ENCODE peak calls at places on chromosomes 5 and 9, in nine cellular contexts. One of them, this sample, is unnamed.

GRCh38 chr5:137599479-137599878 is 100.4 kb upstream of the SPOCK1 start:
- DNase-seq in IMR-90: no peak
- DNase-seq in GM23338: no peak
- DNase-seq in endodermal cell: no peak
- DNase-seq in dorsolateral prefrontal cortex: no peak
- DNase-seq in sigmoid colon: no peak
- DNase-seq in lung: no peak
- DNase-seq in cardiac muscle cell: no peak
- DNase-seq in heart right ventricle: no peak
- DNase-seq in this sample: no peak

GRCh38 chr9:87372401-87372851 is 125.2 kb upstream of the DAPK1 start:
- DNase-seq in IMR-90: no peak
- DNase-seq in GM23338: no peak
- DNase-seq in endodermal cell: no peak
- DNase-seq in dorsolateral prefrontal cortex: no peak
- DNase-seq in sigmoid colon: no peak
- DNase-seq in lung: no peak
- DNase-seq in cardiac muscle cell: no peak
- DNase-seq in heart right ventricle: no peak
- DNase-seq in this sample: no peak

GRCh38 chr9:91865041-91865440 is 85.0 kb downstream of the ROR2 start:
- DNase-seq in IMR-90: no peak
- DNase-seq in GM23338: no peak
- DNase-seq in endodermal cell: peak; percentile 29
- DNase-seq in dorsolateral prefrontal cortex: no peak
- DNase-seq in sigmoid colon: peak; percentile 75
- DNase-seq in lung: no peak
- DNase-seq in cardiac muscle cell: no peak
- DNase-seq in heart right ventricle: no peak
- DNase-seq in this sample: no peak

GRCh38 chr5:36573441-36573840 is 33.0 kb upstream of the SLC1A3 start:
- DNase-seq in IMR-90: peak; percentile 67
- DNase-seq in GM23338: no peak
- DNase-seq in endodermal cell: no peak
- DNase-seq in dorsolateral prefrontal cortex: no peak
- DNase-seq in sigmoid colon: no peak
- DNase-seq in lung: no peak
- DNase-seq in cardiac muscle cell: peak; percentile 64
- DNase-seq in heart right ventricle: no peak
- DNase-seq in this sample: no peak

GRCh38 chr9:95498641-95499040 is 18.1 kb downstream of the PTCH1 start:
- DNase-seq in IMR-90: no peak
- DNase-seq in GM23338: no peak
- DNase-seq in endodermal cell: no peak
- DNase-seq in dorsolateral prefrontal cortex: no peak
- DNase-seq in sigmoid colon: no peak
- DNase-seq in lung: no peak
- DNase-seq in cardiac muscle cell: no peak
- DNase-seq in heart right ventricle: no peak
- DNase-seq in this sample: no peak

GRCh38 chr9:119533509-119533908 is 164.3 kb upstream of the BRINP1 start:
- DNase-seq in IMR-90: no peak
- DNase-seq in GM23338: peak; percentile 24
- DNase-seq in endodermal cell: no peak
- DNase-seq in dorsolateral prefrontal cortex: no peak
- DNase-seq in sigmoid colon: no peak
- DNase-seq in lung: no peak
- DNase-seq in cardiac muscle cell: no peak
- DNase-seq in heart right ventricle: no peak
- DNase-seq in this sample: no peak

GRCh38 chr9:130331573-130331972 is 66.0 kb downstream of the HMCN2 start:
- DNase-seq in IMR-90: peak; percentile 74
- DNase-seq in GM23338: peak; percentile 40
- DNase-seq in endodermal cell: no peak
- DNase-seq in dorsolateral prefrontal cortex: no peak
- DNase-seq in sigmoid colon: peak; percentile 96
- DNase-seq in lung: peak; percentile 37
- DNase-seq in cardiac muscle cell: peak; percentile 81
- DNase-seq in heart right ventricle: peak; percentile 77
- DNase-seq in this sample: peak; percentile 56

GRCh38 chr9:87564111-87564510 is 66.4 kb downstream of the DAPK1 start:
- DNase-seq in IMR-90: no peak
- DNase-seq in GM23338: no peak
- DNase-seq in endodermal cell: no peak
- DNase-seq in dorsolateral prefrontal cortex: no peak
- DNase-seq in sigmoid colon: no peak
- DNase-seq in lung: no peak
- DNase-seq in cardiac muscle cell: no peak
- DNase-seq in heart right ventricle: no peak
- DNase-seq in this sample: no peak

GRCh38 chr5:91365498-91365897 is 17.6 kb downstream of the ARRDC3 start:
- DNase-seq in IMR-90: no peak
- DNase-seq in GM23338: no peak
- DNase-seq in endodermal cell: no peak
- DNase-seq in dorsolateral prefrontal cortex: no peak
- DNase-seq in sigmoid colon: no peak
- DNase-seq in lung: no peak
- DNase-seq in cardiac muscle cell: no peak
- DNase-seq in heart right ventricle: no peak
- DNase-seq in this sample: no peak

GRCh38 chr5:95824747-95825146 is 2.2 kb upstream of the GLRX start:
- DNase-seq in IMR-90: no peak
- DNase-seq in GM23338: no peak
- DNase-seq in endodermal cell: no peak
- DNase-seq in dorsolateral prefrontal cortex: no peak
- DNase-seq in sigmoid colon: no peak
- DNase-seq in lung: no peak
- DNase-seq in cardiac muscle cell: no peak
- DNase-seq in heart right ventricle: no peak
- DNase-seq in this sample: no peak

GRCh38 chr5:131245312-131245711 is 18.5 kb upstream of the CDC42SE2 start:
- DNase-seq in IMR-90: no peak
- DNase-seq in GM23338: no peak
- DNase-seq in endodermal cell: no peak
- DNase-seq in dorsolateral prefrontal cortex: no peak
- DNase-seq in sigmoid colon: no peak
- DNase-seq in lung: no peak
- DNase-seq in cardiac muscle cell: no peak
- DNase-seq in heart right ventricle: no peak
- DNase-seq in this sample: no peak

GRCh38 chr5:109922396-109922995 is 232.8 kb downstream of the MAN2A1 start:
- DNase-seq in IMR-90: no peak
- DNase-seq in GM23338: no peak
- DNase-seq in endodermal cell: no peak
- DNase-seq in dorsolateral prefrontal cortex: no peak
- DNase-seq in sigmoid colon: no peak
- DNase-seq in lung: no peak
- DNase-seq in cardiac muscle cell: no peak
- DNase-seq in heart right ventricle: no peak
- DNase-seq in this sample: no peak

GRCh38 chr9:117247271-117247670 is 167.6 kb downstream of the ASTN2 start:
- DNase-seq in IMR-90: no peak
- DNase-seq in GM23338: peak; percentile 67
- DNase-seq in endodermal cell: peak; percentile 61
- DNase-seq in dorsolateral prefrontal cortex: no peak
- DNase-seq in sigmoid colon: no peak
- DNase-seq in lung: no peak
- DNase-seq in cardiac muscle cell: peak; percentile 10
- DNase-seq in heart right ventricle: no peak
- DNase-seq in this sample: peak; percentile 22

GRCh38 chr5:113090336-113091106 is 113.9 kb downstream of the DCP2 start:
- DNase-seq in IMR-90: no peak
- DNase-seq in GM23338: peak; percentile 18
- DNase-seq in endodermal cell: peak; percentile 49
- DNase-seq in dorsolateral prefrontal cortex: no peak
- DNase-seq in sigmoid colon: no peak
- DNase-seq in lung: no peak
- DNase-seq in cardiac muscle cell: peak; percentile 48
- DNase-seq in heart right ventricle: no peak
- DNase-seq in this sample: no peak

GRCh38 chr5:33736510-33736909 is 155.3 kb downstream of the ADAMTS12 start:
- DNase-seq in IMR-90: peak; percentile 95
- DNase-seq in GM23338: no peak
- DNase-seq in endodermal cell: no peak
- DNase-seq in dorsolateral prefrontal cortex: no peak
- DNase-seq in sigmoid colon: no peak
- DNase-seq in lung: no peak
- DNase-seq in cardiac muscle cell: peak; percentile 76
- DNase-seq in heart right ventricle: no peak
- DNase-seq in this sample: no peak

GRCh38 chr9:121609845-121610637 is 41.4 kb upstream of the DAB2IP start:
- DNase-seq in IMR-90: peak; percentile 92
- DNase-seq in GM23338: no peak
- DNase-seq in endodermal cell: no peak
- DNase-seq in dorsolateral prefrontal cortex: no peak
- DNase-seq in sigmoid colon: peak; percentile 88
- DNase-seq in lung: peak; percentile 58
- DNase-seq in cardiac muscle cell: peak; percentile 42
- DNase-seq in heart right ventricle: peak; percentile 54
- DNase-seq in this sample: no peak

GRCh38 chr9:86280580-86280979 is 1.8 kb downstream of the ISCA1 start:
- DNase-seq in IMR-90: no peak
- DNase-seq in GM23338: no peak
- DNase-seq in endodermal cell: no peak
- DNase-seq in dorsolateral prefrontal cortex: no peak
- DNase-seq in sigmoid colon: no peak
- DNase-seq in lung: no peak
- DNase-seq in cardiac muscle cell: no peak
- DNase-seq in heart right ventricle: no peak
- DNase-seq in this sample: no peak
- H3K4me3 ChIP-seq in IMR-90: no peak overlapping the region
- H3K4me3 ChIP-seq in GM23338: peak overlapping the region; percentile 84
- H3K4me3 ChIP-seq in endodermal cell: peak overlapping the region; percentile 93
- H3K4me3 ChIP-seq in dorsolateral prefrontal cortex: peak overlapping the region; percentile 85
- H3K4me3 ChIP-seq in sigmoid colon: peak overlapping the region; percentile 97
- H3K4me3 ChIP-seq in lung: no peak overlapping the region
- H3K4me3 ChIP-seq in cardiac muscle cell: peak overlapping the region; percentile 63
- H3K4me3 ChIP-seq in heart right ventricle: no peak overlapping the region
- H3K4me3 ChIP-seq in this sample: no peak overlapping the region

GRCh38 chr9:134521817-134522501 is 119.6 kb upstream of the COL5A1 start:
- DNase-seq in IMR-90: no peak
- DNase-seq in GM23338: peak; percentile 22
- DNase-seq in endodermal cell: no peak
- DNase-seq in dorsolateral prefrontal cortex: no peak
- DNase-seq in sigmoid colon: no peak
- DNase-seq in lung: no peak
- DNase-seq in cardiac muscle cell: no peak
- DNase-seq in heart right ventricle: no peak
- DNase-seq in this sample: peak; percentile 74

GRCh38 chr9:134525070-134525815 is 116.4 kb upstream of the COL5A1 start:
- DNase-seq in IMR-90: no peak
- DNase-seq in GM23338: no peak
- DNase-seq in endodermal cell: no peak
- DNase-seq in dorsolateral prefrontal cortex: no peak
- DNase-seq in sigmoid colon: no peak
- DNase-seq in lung: no peak
- DNase-seq in cardiac muscle cell: no peak
- DNase-seq in heart right ventricle: no peak
- DNase-seq in this sample: peak; percentile 48

GRCh38 chr9:134525841-134526797 is 115.5 kb upstream of the COL5A1 start:
- DNase-seq in IMR-90: no peak
- DNase-seq in GM23338: no peak
- DNase-seq in endodermal cell: no peak
- DNase-seq in dorsolateral prefrontal cortex: no peak
- DNase-seq in sigmoid colon: no peak
- DNase-seq in lung: no peak
- DNase-seq in cardiac muscle cell: peak; percentile 72
- DNase-seq in heart right ventricle: peak; percentile 73
- DNase-seq in this sample: peak; percentile 35

GRCh38 chr9:134522502-134522848 is 119.1 kb upstream of the COL5A1 start:
- DNase-seq in IMR-90: no peak
- DNase-seq in GM23338: no peak
- DNase-seq in endodermal cell: no peak
- DNase-seq in dorsolateral prefrontal cortex: no peak
- DNase-seq in sigmoid colon: no peak
- DNase-seq in lung: no peak
- DNase-seq in cardiac muscle cell: no peak
- DNase-seq in heart right ventricle: no peak
- DNase-seq in this sample: peak; percentile 47

DNA sequence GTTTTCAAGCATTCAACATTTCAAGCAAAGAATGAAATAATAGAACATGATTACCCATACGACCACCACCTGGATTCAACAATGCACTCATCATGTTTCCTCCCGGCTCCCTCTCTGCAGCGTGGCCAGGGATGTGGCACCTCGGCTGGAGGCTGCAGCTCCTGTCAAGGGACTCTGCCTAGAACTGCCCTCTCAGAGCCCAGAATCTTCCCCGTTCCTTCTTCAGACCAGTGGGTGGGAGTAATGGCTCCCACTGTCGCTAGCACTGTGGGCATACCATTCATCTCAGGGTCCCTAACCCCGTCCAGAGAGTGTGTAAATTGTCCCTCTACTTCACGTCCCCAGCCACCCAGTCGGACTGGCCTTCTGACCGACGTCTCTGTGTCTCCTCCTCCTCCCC is 118.6 kb upstream of the COL5A1 start:
- DNase-seq in IMR-90: no peak
- DNase-seq in GM23338: no peak
- DNase-seq in endodermal cell: no peak
- DNase-seq in dorsolateral prefrontal cortex: no peak
- DNase-seq in sigmoid colon: no peak
- DNase-seq in lung: no peak
- DNase-seq in cardiac muscle cell: no peak
- DNase-seq in heart right ventricle: no peak
- DNase-seq in this sample: no peak
- H3K27me3 ChIP-seq in IMR-90: peaks cover 8% of the 10 kb centered on the region
- H3K27me3 ChIP-seq in GM23338: no peaks in the 10 kb centered on the region
- H3K27me3 ChIP-seq in endodermal cell: no peaks in the 10 kb centered on the region
- H3K27me3 ChIP-seq in dorsolateral prefrontal cortex: no peaks in the 10 kb centered on the region
- H3K27me3 ChIP-seq in sigmoid colon: no peaks in the 10 kb centered on the region
- H3K27me3 ChIP-seq in lung: no peaks in the 10 kb centered on the region
- H3K27me3 ChIP-seq in cardiac muscle cell: no peaks in the 10 kb centered on the region
- H3K27me3 ChIP-seq in heart right ventricle: no peaks in the 10 kb centered on the region
- H3K27me3 ChIP-seq in this sample: no peaks in the 10 kb centered on the region

DNA sequence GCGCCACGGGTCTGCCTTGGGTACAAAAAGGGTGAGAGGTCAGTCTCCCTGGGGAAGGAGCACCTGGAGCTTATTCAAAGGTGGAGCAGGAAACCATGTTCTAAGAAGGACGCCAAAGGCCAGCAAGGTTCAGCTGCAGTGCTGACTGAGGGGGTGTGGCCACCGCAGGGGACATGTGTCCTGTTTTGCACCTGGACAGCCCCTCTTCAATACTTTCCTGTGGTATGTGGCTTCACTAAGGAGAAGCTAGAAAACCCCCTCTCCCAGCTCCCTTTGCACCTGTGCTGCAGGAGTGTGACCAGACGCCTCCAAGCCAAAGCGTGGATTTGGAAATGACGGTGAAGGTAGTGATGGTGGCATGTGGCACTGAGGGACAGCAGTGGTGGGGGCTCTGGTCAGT is 23.6 kb downstream of the TRIM14 start:
- DNase-seq in IMR-90: no peak
- DNase-seq in GM23338: no peak
- DNase-seq in endodermal cell: peak; percentile 30
- DNase-seq in dorsolateral prefrontal cortex: no peak
- DNase-seq in sigmoid colon: no peak
- DNase-seq in lung: no peak
- DNase-seq in cardiac muscle cell: no peak
- DNase-seq in heart right ventricle: no peak
- DNase-seq in this sample: no peak
- H3K4me3 ChIP-seq in IMR-90: no peak overlapping the region
- H3K4me3 ChIP-seq in GM23338: no peak overlapping the region
- H3K4me3 ChIP-seq in endodermal cell: no peak overlapping the region
- H3K4me3 ChIP-seq in dorsolateral prefrontal cortex: no peak overlapping the region
- H3K4me3 ChIP-seq in sigmoid colon: no peak overlapping the region
- H3K4me3 ChIP-seq in lung: no peak overlapping the region
- H3K4me3 ChIP-seq in cardiac muscle cell: no peak overlapping the region
- H3K4me3 ChIP-seq in heart right ventricle: no peak overlapping the region
- H3K4me3 ChIP-seq in this sample: no peak overlapping the region

GRCh38 chr5:176788931-176789872 is 21.2 kb upstream of the UNC5A start:
- DNase-seq in IMR-90: no peak
- DNase-seq in GM23338: no peak
- DNase-seq in endodermal cell: peak; percentile 79
- DNase-seq in dorsolateral prefrontal cortex: peak; percentile 60
- DNase-seq in sigmoid colon: no peak
- DNase-seq in lung: no peak
- DNase-seq in cardiac muscle cell: no peak
- DNase-seq in heart right ventricle: no peak
- DNase-seq in this sample: peak; percentile 71
- H3K27me3 ChIP-seq in IMR-90: peaks cover 63% of the 10 kb centered on the region
- H3K27me3 ChIP-seq in GM23338: no peaks in the 10 kb centered on the region
- H3K27me3 ChIP-seq in endodermal cell: no peaks in the 10 kb centered on the region
- H3K27me3 ChIP-seq in dorsolateral prefrontal cortex: no peaks in the 10 kb centered on the region
- H3K27me3 ChIP-seq in sigmoid colon: peaks cover 3% of the 10 kb centered on the region
- H3K27me3 ChIP-seq in lung: peaks cover 11% of the 10 kb centered on the region
- H3K27me3 ChIP-seq in cardiac muscle cell: no peaks in the 10 kb centered on the region
- H3K27me3 ChIP-seq in heart right ventricle: peaks cover 71% of the 10 kb centered on the region
- H3K27me3 ChIP-seq in this sample: peaks cover 2% of the 10 kb centered on the region

This sample was measured in H7.